ENCODE peak calls at places on chromosomes 11 and 22, in five cellular contexts. T is A549, H is HFF-Myc, P is kidney tubule cell, J is GM13977. O is an unnamed sample.

GRCh38 chr11:22234743-22235142 is 41.9 kb downstream of the ANO5 start:
- DNase-seq in J (no peak), H (no peak), T (no peak), P (no peak), O (no peak)

GRCh38 chr11:10386861-10387208 is 68.2 kb upstream of the AMPD3 start:
- DNase-seq in J (no peak), T (no peak), H (no peak), P (no peak), O (no peak)

GRCh38 chr11:18987454-18988231 is 48.4 kb upstream of the MRGPRX1 start:
- DNase-seq in J (no peak), H (no peak), T (no peak), P (peak; percentile 92), O (no peak)

GRCh38 chr22:29765905-29766631 is 739 bp downstream of the ZMAT5 start:
- DNase-seq in J (peak; percentile 52), P (no peak), H (no peak), T (no peak), O (no peak)

GRCh38 chr11:133934599-133935550 is 21.9 kb downstream of the IGSF9B start:
- DNase-seq in T (no peak), H (no peak), J (no peak), P (peak; percentile 79), O (no peak)

GRCh38 chr11:14237333-14237988 is 121.5 kb downstream of the RRAS2 start:
- DNase-seq in J (peak; percentile 78), T (no peak), P (no peak), H (no peak), O (no peak)

GRCh38 chr22:40665312-40665711 is 14.0 kb upstream of the MCHR1 start:
- DNase-seq in P (no peak), T (no peak), H (no peak), J (no peak), O (no peak)

GRCh38 chr11:47980093-47980906 is at the start of gene PTPRJ:
- DNase-seq in T (peak; percentile 73), J (peak; percentile 85), H (no peak), P (peak; percentile 83), O (no peak)

GRCh38 chr11:94519478-94520084 is 7.3 kb downstream of the C11orf97 start:
- DNase-seq in T (peak; percentile 6), H (no peak), P (peak; percentile 44), J (peak; percentile 46), O (no peak)

GRCh38 chr11:102144357-102145342 is 34.4 kb downstream of the YAP1 start:
- DNase-seq in T (no peak), H (peak; percentile 56), J (no peak), P (no peak), O (no peak)

GRCh38 chr11:77775941-77776340 is 44.6 kb downstream of the RSF1 start:
- DNase-seq in H (no peak), T (no peak), J (no peak), P (no peak), O (no peak)

GRCh38 chr22:23248583-23248982 is 68.3 kb downstream of the BCR start:
- DNase-seq in P (peak; percentile 60), J (no peak), H (no peak), T (no peak), O (no peak)

GRCh38 chr22:50739279-50739691 is 1.3 kb downstream of the ACR start:
- DNase-seq in P (no peak), H (no peak), J (no peak), T (no peak), O (no peak)

GRCh38 chr11:102416974-102417373 is 35.6 kb downstream of the TMEM123 start:
- DNase-seq in T (no peak), H (no peak), J (no peak), P (no peak), O (no peak)

GRCh38 chr11:62138630-62139425 is 15.0 kb downstream of the INCENP start:
- DNase-seq in H (no peak), P (no peak), J (no peak), T (no peak), O (no peak)

GRCh38 chr11:86418929-86419328 is 44.2 kb downstream of the CCDC81 start:
- DNase-seq in J (no peak), H (no peak), P (peak; percentile 13), T (no peak), O (no peak)

GRCh38 chr11:112016088-112016764 is 9.0 kb upstream of the DLAT start:
- DNase-seq in J (peak; percentile 44), H (no peak), T (no peak), P (no peak), O (no peak)

GRCh38 chr11:68282141-68282860 is 10.5 kb upstream of the C11orf24 start:
- DNase-seq in P (no peak), T (no peak), H (no peak), J (peak; percentile 74), O (no peak)

GRCh38 chr11:27028653-27029052 is 12.0 kb upstream of the BBOX1 start:
- DNase-seq in T (no peak), H (no peak), P (no peak), J (no peak), O (no peak)

GRCh38 chr11:95485115-95485900 is 254.3 kb upstream of the SESN3 start:
- DNase-seq in H (no peak), P (peak; percentile 72), J (no peak), T (no peak), O (no peak)

GRCh38 chr11:111878385-111878765 is 590 bp downstream of the FDXACB1 start:
- DNase-seq in H (peak; percentile 15), P (no peak), J (no peak), T (peak; percentile 5), O (peak; percentile 1)

GRCh38 chr22:29704528-29705285 is 15.1 kb upstream of the CABP7 start:
- DNase-seq in P (peak; percentile 34), H (no peak), T (no peak), J (no peak), O (no peak)

GRCh38 chr11:47512701-47513100 is 40.2 kb downstream of the CELF1 start:
- DNase-seq in P (no peak), J (no peak), H (no peak), T (no peak), O (no peak)

GRCh38 chr22:44359496-44360110 is 46.9 kb upstream of the SHISAL1 start:
- DNase-seq in P (no peak), T (no peak), H (no peak), J (no peak), O (no peak)

GRCh38 chr22:32761251-32761903 is 40.1 kb upstream of the TIMP3 start:
- DNase-seq in T (no peak), J (no peak), P (no peak), H (no peak), O (no peak)

GRCh38 chr11:120316880-120317688 is 8.0 kb upstream of the TLCD5 start:
- DNase-seq in J (no peak), P (no peak), H (no peak), T (no peak), O (no peak)

GRCh38 chr11:65425971-65426838 is 3.6 kb downstream of the NEAT1 start:
- DNase-seq in P (peak; percentile 85), J (peak; percentile 74), T (no peak), H (no peak), O (no peak)

GRCh38 chr11:122163420-122163819 is 47.4 kb upstream of the BLID start:
- DNase-seq in H (no peak), P (peak; percentile 32), J (no peak), T (no peak), O (no peak)

GRCh38 chr11:1074244-1075221 is at the start of gene MUC2:
- DNase-seq in T (no peak), H (no peak), J (no peak), P (no peak), O (no peak)

GRCh38 chr11:13680501-13681264 is 12.2 kb downstream of the FAR1 start:
- DNase-seq in J (no peak), H (no peak), T (no peak), P (no peak), O (no peak)

GRCh38 chr11:61120865-61121831 is 18.9 kb downstream of the CD5 start:
- DNase-seq in P (no peak), T (no peak), J (peak; percentile 71), H (no peak), O (no peak)

GRCh38 chr11:64970731-64971151 is 1.2 kb downstream of the MAJIN start:
- DNase-seq in P (peak; percentile 90), H (no peak), T (no peak), J (no peak), O (no peak)